ENCODE peak calls at places on chromosomes 13 and 19, in nine cellular contexts. D is C1 segment of cervical spinal cord; X is HEK293T; M is NCI-H226; W is left colon; L is central memory CD4-positive, alpha-beta T cell; J is effector memory CD4-positive, alpha-beta T cell; V is ovary; G is KBM-7. T is an unnamed sample.

GRCh38 chr13:27159806-27160563 is 11.6 kb downstream of the USP12 start:
- DNase-seq in D (no peak), X (no peak), M (no peak), W (no peak), L (no peak), J (no peak), V (no peak), G (no peak), T (no peak)

GRCh38 chr19:37990362-37990761 is 83.4 kb downstream of the SIPA1L3 start:
- DNase-seq in D (no peak), X (no peak), M (peak; percentile 28), W (no peak), L (no peak), J (no peak), V (no peak), G (no peak), T (no peak)

GRCh38 chr13:67148219-67148583 is 81.9 kb downstream of the PCDH9 start:
- DNase-seq in D (no peak), X (no peak), M (no peak), W (no peak), L (no peak), J (no peak), V (no peak), G (no peak), T (no peak)

GRCh38 chr13:101053694-101054093 is 362.6 kb downstream of the NALCN start:
- DNase-seq in D (no peak), X (no peak), M (no peak), W (no peak), L (no peak), J (no peak), V (no peak), G (no peak), T (no peak)

GRCh38 chr19:11538232-11539036 is at the start of gene CNN1:
- DNase-seq in D (no peak), X (no peak), M (peak; percentile 63), W (peak; percentile 83), L (no peak), J (no peak), V (peak; percentile 91), G (peak; percentile 27), T (no peak)

GRCh38 chr19:6587093-6587820 is 3.7 kb downstream of the CD70 start:
- DNase-seq in D (no peak), X (no peak), M (no peak), W (no peak), L (no peak), J (no peak), V (no peak), G (no peak), T (no peak)

GRCh38 chr19:7292352-7292949 is 1.8 kb downstream of the INSR start:
- DNase-seq in D (no peak), X (no peak), M (no peak), W (no peak), L (no peak), J (no peak), V (peak; percentile 52), G (no peak), T (no peak)

GRCh38 chr19:36214388-36215275 is at the start of the genes ZNF146 and ZNF565:
- DNase-seq in D (peak; percentile 100), X (peak; percentile 95), M (peak; percentile 98), W (peak; percentile 99), L (peak; percentile 96), J (peak; percentile 94), V (peak; percentile 98), G (peak; percentile 98), T (peak; percentile 98)

GRCh38 chr19:35524181-35524838 is 3.8 kb downstream of the SBSN start:
- DNase-seq in D (no peak), X (no peak), M (no peak), W (no peak), L (no peak), J (no peak), V (no peak), G (no peak), T (no peak)

GRCh38 chr13:113091891-113092775 is 13.5 kb upstream of the F7 start:
- DNase-seq in D (no peak), X (no peak), M (no peak), W (no peak), L (no peak), J (no peak), V (no peak), G (no peak), T (no peak)

GRCh38 chr13:97243915-97244820 is 22.0 kb downstream of the MBNL2 start:
- DNase-seq in D (no peak), X (no peak), M (no peak), W (no peak), L (no peak), J (no peak), V (no peak), G (no peak), T (no peak)

GRCh38 chr13:43760257-43760656 is 26.5 kb downstream of the ENOX1 start:
- DNase-seq in D (no peak), X (no peak), M (no peak), W (no peak), L (no peak), J (no peak), V (no peak), G (no peak), T (no peak)

GRCh38 chr13:90787007-90787406 is 560.5 kb upstream of the MIR17HG start:
- DNase-seq in D (no peak), X (no peak), M (no peak), W (no peak), L (no peak), J (no peak), V (no peak), G (no peak), T (no peak)

GRCh38 chr13:74289130-74289529 is 154.9 kb upstream of the KLF12 start:
- DNase-seq in D (no peak), X (no peak), M (no peak), W (no peak), L (no peak), J (no peak), V (no peak), G (no peak), T (no peak)

GRCh38 chr19:14237011-14237941 is 31.3 kb upstream of the ADGRL1 start:
- DNase-seq in D (no peak), X (no peak), M (no peak), W (no peak), L (peak; percentile 26), J (no peak), V (no peak), G (no peak), T (peak; percentile 49)

GRCh38 chr13:101454767-101455166 is 2.3 kb downstream of the ITGBL1 start:
- DNase-seq in D (no peak), X (no peak), M (peak; percentile 59), W (no peak), L (no peak), J (no peak), V (no peak), G (no peak), T (no peak)

GRCh38 chr19:30173593-30174356 is 198.4 kb upstream of the ZNF536 start:
- DNase-seq in D (no peak), X (no peak), M (no peak), W (no peak), L (no peak), J (no peak), V (no peak), G (no peak), T (no peak)

GRCh38 chr19:30330266-30330665 is 41.9 kb upstream of the ZNF536 start:
- DNase-seq in D (no peak), X (no peak), M (no peak), W (no peak), L (no peak), J (no peak), V (no peak), G (no peak), T (no peak)

GRCh38 chr19:5235458-5236219 is 105.0 kb downstream of the PTPRS start:
- DNase-seq in D (no peak), X (no peak), M (no peak), W (no peak), L (no peak), J (no peak), V (no peak), G (no peak), T (no peak)

GRCh38 chr19:49502866-49503581 is 6.8 kb downstream of the RPS11 start:
- DNase-seq in D (no peak), X (peak; percentile 52), M (no peak), W (no peak), L (peak; percentile 69), J (no peak), V (peak; percentile 72), G (peak; percentile 81), T (peak; percentile 74)

GRCh38 chr19:40619333-40620160 is 18.4 kb downstream of the LTBP4 start:
- DNase-seq in D (no peak), X (no peak), M (no peak), W (no peak), L (no peak), J (no peak), V (no peak), G (no peak), T (no peak)

GRCh38 chr13:32211788-32212187 is 103.4 kb downstream of the ZAR1L start:
- DNase-seq in D (no peak), X (no peak), M (peak; percentile 26), W (no peak), L (no peak), J (no peak), V (no peak), G (no peak), T (no peak)

GRCh38 chr19:33427801-33428626 is 54.5 kb downstream of the CEBPG start:
- DNase-seq in D (no peak), X (no peak), M (no peak), W (peak; percentile 11), L (no peak), J (no peak), V (no peak), G (no peak), T (no peak)

GRCh38 chr19:40768936-40769335 is 6.4 kb upstream of the MIA start:
- DNase-seq in D (no peak), X (no peak), M (no peak), W (no peak), L (no peak), J (no peak), V (no peak), G (no peak), T (no peak)

GRCh38 chr19:55340144-55340783 is 588 bp downstream of the KMT5C start:
- DNase-seq in D (peak; percentile 39), X (no peak), M (peak; percentile 14), W (peak; percentile 61), L (no peak), J (peak; percentile 14), V (no peak), G (peak; percentile 18), T (no peak)

GRCh38 chr13:106063591-106064308 is 471.7 kb downstream of the EFNB2 start:
- DNase-seq in D (no peak), X (no peak), M (no peak), W (no peak), L (no peak), J (no peak), V (no peak), G (no peak), T (no peak)

GRCh38 chr13:40161008-40161694 is 505.3 kb downstream of the FOXO1 start:
- DNase-seq in D (no peak), X (no peak), M (no peak), W (no peak), L (no peak), J (no peak), V (no peak), G (no peak), T (no peak)